ENCODE peak calls at places on chromosomes 2 and 18, in nine cellular contexts. N is IMR-90, T is upper lobe of right lung, C is cardiac muscle cell, J is lung, M is breast epithelium, A is pancreas, X is A549, E is colonic mucosa. Q is an unnamed sample.

GRCh38 chr2:119142822-119143221 is 15.7 kb downstream of the C1QL2 start:
- DNase-seq in N (no peak), T (no peak), C (no peak), J (peak), M (no peak), A (peak), X (no peak), E (no peak), Q (no peak)

GRCh38 chr2:214482716-214483115 is 71.9 kb downstream of the VWC2L start:
- DNase-seq in N (no peak), T (no peak), C (no peak), J (no peak), M (no peak), A (no peak), X (no peak), E (no peak), Q (no peak)

GRCh38 chr2:141515931-141516330 is 614.9 kb downstream of the LRP1B start:
- DNase-seq in N (no peak), T (no peak), C (no peak), J (no peak), M (no peak), A (no peak), X (no peak), E (no peak), Q (no peak)

GRCh38 chr2:154140249-154141025 is 268.7 kb downstream of the GALNT13 start:
- DNase-seq in N (no peak), T (no peak), C (no peak), J (no peak), M (no peak), A (no peak), X (no peak), E (no peak), Q (no peak)

GRCh38 chr2:172513935-172514586 is 41.8 kb upstream of the PDK1 start:
- DNase-seq in N (no peak), T (no peak), C (no peak), J (no peak), M (no peak), A (no peak), X (no peak), E (no peak), Q (no peak)

GRCh38 chr2:26559556-26559955 is 81.6 kb downstream of the CIB4 start:
- DNase-seq in N (no peak), T (peak), C (no peak), J (no peak), M (no peak), A (no peak), X (no peak), E (no peak), Q (no peak)

GRCh38 chr2:48545244-48545643 is 15.3 kb downstream of the STON1 start:
- DNase-seq in N (no peak), T (no peak), C (no peak), J (no peak), M (no peak), A (no peak), X (no peak), E (no peak), Q (no peak)

GRCh38 chr2:8303322-8303832 is 378.5 kb upstream of the ID2 start:
- DNase-seq in N (no peak), T (peak), C (no peak), J (peak), M (peak), A (no peak), X (no peak), E (peak), Q (no peak)

GRCh38 chr2:25259744-25260124 is 82.0 kb downstream of the DNMT3A start:
- DNase-seq in N (no peak), T (no peak), C (peak), J (no peak), M (no peak), A (no peak), X (no peak), E (no peak), Q (no peak)

GRCh38 chr2:108941767-108942166 is 47.3 kb downstream of the EDAR start:
- DNase-seq in N (no peak), T (no peak), C (no peak), J (no peak), M (no peak), A (no peak), X (no peak), E (no peak), Q (no peak)

GRCh38 chr2:8030694-8031303 is 651.1 kb upstream of the ID2 start:
- DNase-seq in N (peak), T (no peak), C (no peak), J (no peak), M (no peak), A (no peak), X (no peak), E (no peak), Q (no peak)

GRCh38 chr2:201904529-201905420 is 98.4 kb downstream of the CDK15 start:
- DNase-seq in N (peak), T (no peak), C (no peak), J (no peak), M (no peak), A (no peak), X (no peak), E (no peak), Q (no peak)

DNA sequence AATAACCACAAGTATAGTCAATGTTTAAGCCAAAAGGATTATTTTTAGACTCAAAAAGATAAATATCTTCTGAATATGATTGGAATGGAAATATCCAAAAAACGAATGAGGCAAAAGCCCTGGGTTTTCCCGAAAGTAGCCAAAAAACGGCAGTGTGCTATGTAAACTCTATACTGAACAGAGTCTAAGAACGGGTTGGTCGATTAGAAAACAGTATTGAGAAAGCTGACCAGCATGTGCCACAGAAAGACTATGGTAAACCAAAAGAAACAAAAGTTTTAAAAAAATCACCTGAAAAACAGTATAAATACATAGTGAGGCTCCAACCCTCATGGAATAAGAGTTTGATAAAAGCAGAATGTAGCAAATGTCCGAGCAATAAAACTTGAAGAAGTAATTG is 92.0 kb upstream of the DLGAP1 start:
- DNase-seq in N (no peak), T (no peak), C (no peak), J (no peak), M (no peak), A (no peak), X (no peak), E (no peak), Q (no peak)
- TF ChIP-seq CTCF in N (no peak), T (no peak), C (no peak), J (no peak), M (no peak), A (no peak), X (no peak), E (no peak), Q (no peak)

DNA sequence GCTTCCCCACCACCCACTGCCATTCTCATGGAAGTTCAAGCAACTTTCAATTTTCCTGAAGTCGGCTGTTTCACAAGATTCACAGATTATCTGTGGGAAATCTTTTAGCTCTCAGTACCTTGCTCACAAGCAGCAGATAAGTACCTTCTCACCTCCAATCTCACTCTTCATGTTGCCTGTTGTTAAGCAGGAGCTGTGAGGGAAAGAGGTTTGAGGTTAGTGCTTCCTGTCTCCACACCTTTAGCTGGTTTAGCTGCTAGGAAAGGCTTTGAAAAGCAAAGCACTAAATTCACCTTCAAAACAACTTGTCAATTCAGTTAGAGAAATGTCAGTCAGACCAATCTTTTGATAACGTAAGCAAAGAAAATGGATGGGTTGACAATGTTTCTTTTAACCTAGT is 13.6 kb downstream of the CD28 start:
- DNase-seq in N (no peak), T (no peak), C (no peak), J (no peak), M (no peak), A (no peak), X (no peak), E (no peak), Q (no peak)
- H3K4me3 ChIP-seq in N (no peak), T (no peak), C (no peak), J (no peak), M (no peak), A (no peak), X (no peak), E (no peak), Q (no peak)

DNA sequence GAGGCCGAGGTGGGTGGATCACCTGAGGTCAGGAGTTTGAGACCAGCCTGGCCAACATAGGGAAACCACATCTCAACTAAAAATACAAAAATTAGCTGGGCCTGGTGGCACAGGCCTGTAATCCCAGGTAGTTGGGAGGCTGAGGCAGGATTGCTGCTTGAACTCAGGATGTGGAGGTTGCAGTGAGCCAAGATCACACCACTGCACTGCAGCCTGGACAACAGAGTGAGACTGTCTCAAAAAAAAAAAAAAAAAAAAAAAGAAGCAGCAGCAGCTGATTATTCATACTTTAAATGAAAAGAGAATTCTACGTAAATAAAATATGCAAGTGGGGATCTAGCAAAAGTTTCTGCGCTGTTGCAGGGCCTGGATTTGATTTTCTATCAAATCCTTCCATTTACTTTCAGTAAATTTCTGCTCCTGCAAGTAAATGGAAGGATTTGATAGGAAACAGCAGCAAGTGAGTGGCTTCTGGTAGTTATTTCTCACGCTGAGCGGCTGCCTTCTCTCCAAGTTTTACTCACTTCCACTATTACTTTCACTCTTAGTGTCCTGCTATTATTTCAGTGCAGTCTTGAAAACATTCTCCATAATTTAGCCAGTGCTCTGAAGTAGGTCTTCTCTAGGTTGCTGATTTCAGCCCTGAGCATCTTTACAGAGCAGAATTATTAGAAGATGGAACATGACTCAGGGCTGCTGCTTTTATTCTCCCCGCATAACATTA is 68.4 kb downstream of the SLC16A14 start:
- DNase-seq in N (no peak), T (no peak), C (no peak), J (no peak), M (no peak), A (no peak), X (no peak), E (no peak), Q (no peak)
- H3K27ac ChIP-seq in N (no peak), T (no peak), C (no peak), J (no peak), M (no peak), A (no peak), X (no peak), E (no peak), Q (no peak)

GRCh38 chr2:159204381-159204780 is 82.1 kb downstream of the WDSUB1 start:
- DNase-seq in N (no peak), T (no peak), C (no peak), J (no peak), M (no peak), A (no peak), X (no peak), E (no peak), Q (no peak)

GRCh38 chr2:159211447-159212396 is 74.8 kb downstream of the WDSUB1 start:
- DNase-seq in N (peak), T (no peak), C (peak), J (no peak), M (no peak), A (no peak), X (no peak), E (no peak), Q (peak)

GRCh38 chr2:159206736-159207380 is 79.6 kb downstream of the WDSUB1 start:
- DNase-seq in N (no peak), T (no peak), C (peak), J (no peak), M (no peak), A (no peak), X (no peak), E (no peak), Q (no peak)

GRCh38 chr2:159209341-159210306 is 76.9 kb downstream of the WDSUB1 start:
- DNase-seq in N (no peak), T (no peak), C (no peak), J (no peak), M (peak), A (no peak), X (no peak), E (peak), Q (peak)

GRCh38 chr2:159208449-159208848 is 78.1 kb downstream of the WDSUB1 start:
- DNase-seq in N (no peak), T (no peak), C (no peak), J (no peak), M (no peak), A (no peak), X (no peak), E (no peak), Q (peak)
- TF ChIP-seq CTCF in N (no peak), T (no peak), C (peak), J (no peak), M (no peak), A (no peak), X (no peak), E (no peak), Q (no peak)

GRCh38 chr2:72864500-72864899 is 22.7 kb upstream of the SPR start:
- DNase-seq in N (peak), T (no peak), C (no peak), J (no peak), M (no peak), A (no peak), X (peak), E (no peak), Q (no peak)

GRCh38 chr2:72859831-72860262 is 27.4 kb upstream of the SPR start:
- DNase-seq in N (peak), T (no peak), C (peak), J (peak), M (peak), A (peak), X (peak), E (peak), Q (no peak)

GRCh38 chr2:72862239-72862988 is 24.8 kb upstream of the SPR start:
- DNase-seq in N (peak), T (peak), C (peak), J (peak), M (peak), A (peak), X (peak), E (peak), Q (peak)

GRCh38 chr2:72863046-72863445 is 24.2 kb upstream of the SPR start:
- DNase-seq in N (no peak), T (no peak), C (no peak), J (no peak), M (no peak), A (no peak), X (no peak), E (no peak), Q (no peak)
- H3K4me3 ChIP-seq in N (no peak), T (no peak), C (no peak), J (no peak), M (no peak), A (peak), X (peak), E (no peak), Q (no peak)

DNA sequence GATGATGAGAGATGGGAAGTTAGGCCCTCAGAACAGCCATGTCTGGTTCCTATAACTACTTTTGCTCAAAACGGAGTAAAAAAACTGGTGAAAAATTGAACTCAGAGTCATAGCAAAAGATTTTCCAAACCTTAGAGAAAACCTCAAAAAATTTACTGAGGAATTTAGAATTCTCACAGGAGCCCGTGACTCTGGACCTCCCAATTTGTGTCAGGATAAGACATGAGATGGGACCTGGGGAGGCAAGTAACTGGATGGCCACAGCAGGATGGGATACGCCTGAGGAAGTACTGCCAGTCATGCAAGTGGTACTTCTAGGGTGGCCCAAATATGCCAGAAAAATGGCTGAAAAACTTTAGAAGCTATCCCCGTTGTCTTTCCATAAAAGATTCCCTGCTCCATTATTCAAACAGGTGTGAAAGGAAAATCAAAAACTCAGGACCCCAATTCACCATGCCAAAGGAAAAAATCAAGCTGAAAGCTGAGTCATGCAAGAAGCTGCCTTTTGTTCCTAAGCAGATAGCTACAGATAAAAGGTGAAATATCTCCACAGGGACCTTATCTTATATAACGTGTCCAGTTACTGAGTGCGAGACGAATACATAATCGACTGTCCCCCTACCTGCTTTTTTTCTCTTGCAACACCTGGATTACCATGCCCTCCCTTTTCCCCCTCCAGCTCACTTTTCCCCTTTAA is 34.1 kb upstream of the LIPG start:
- DNase-seq in N (no peak), T (no peak), C (no peak), J (no peak), M (no peak), A (no peak), X (no peak), E (no peak), Q (no peak)
- H3K27ac ChIP-seq in N (no peak), T (no peak), C (no peak), J (no peak), M (no peak), A (no peak), X (peak), E (no peak), Q (no peak)

Q was measured in coronary artery.